ENCODE peak calls at places on chromosomes 11 and 22, in ten cellular contexts. I is Peyer's patch; L is ovary; J is fibroblast of lung; T is hepatocyte; P is testis; H is astrocyte; A is SJSA1; K is kidney; Q is effector memory CD4-positive, alpha-beta T cell. D is an unnamed sample. For H3K9me3, the result is how much of the 10 kb centered on the place peaks cover.

GRCh38 chr22:24595228-24595627 is 2.4 kb upstream of the LRRC75B start:
- DNase-seq in Q (no peak), L (no peak), J (no peak), H (no peak), T (no peak), K (no peak), P (no peak), I (no peak), A (no peak), D (no peak)

GRCh38 chr11:75308986-75309385 is 42.5 kb downstream of the ARRB1 start:
- DNase-seq in H (no peak), J (no peak), L (no peak), A (no peak), Q (no peak), T (no peak), P (no peak), K (peak), I (no peak), D (no peak)

GRCh38 chr11:37574361-37574760 is 976.3 kb upstream of the RAG2 start:
- DNase-seq in J (no peak), A (no peak), P (no peak), L (no peak), I (no peak), K (no peak), Q (no peak), T (no peak), H (peak), D (no peak)

GRCh38 chr22:38467904-38468760 is at the start of gene KDELR3:
- DNase-seq in A (peak), P (peak), I (peak), T (peak), J (peak), K (peak), H (peak), L (peak), Q (no peak), D (no peak)

GRCh38 chr22:20090730-20091240 is 10.7 kb downstream of the DGCR8 start:
- DNase-seq in L (no peak), K (peak), A (no peak), I (no peak), Q (no peak), P (no peak), T (no peak), J (no peak), H (no peak), D (no peak)

GRCh38 chr11:1237128-1237580 is 14.3 kb downstream of the MUC5B start:
- DNase-seq in A (no peak), I (no peak), H (no peak), Q (no peak), L (no peak), T (no peak), P (no peak), J (no peak), K (peak), D (no peak)

GRCh38 chr11:94806436-94806835 is 38.3 kb downstream of the AMOTL1 start:
- DNase-seq in I (no peak), A (no peak), L (no peak), P (no peak), H (no peak), K (no peak), J (no peak), T (no peak), Q (no peak), D (no peak)

GRCh38 chr11:119317592-119318239 is 786 bp upstream of the MCAM start:
- DNase-seq in I (no peak), L (no peak), T (no peak), J (peak), K (no peak), H (no peak), P (no peak), A (no peak), Q (no peak), D (no peak)

GRCh38 chr11:64372802-64373597 is 14.0 kb downstream of the RPS6KA4 start:
- DNase-seq in K (peak), Q (no peak), H (no peak), A (peak), L (peak), T (no peak), I (no peak), J (no peak), P (peak), D (no peak)

GRCh38 chr11:10452211-10452767 is 2.8 kb upstream of the AMPD3 start:
- DNase-seq in A (no peak), H (no peak), K (no peak), L (no peak), P (no peak), T (no peak), I (no peak), Q (no peak), J (no peak), D (no peak)

DNA sequence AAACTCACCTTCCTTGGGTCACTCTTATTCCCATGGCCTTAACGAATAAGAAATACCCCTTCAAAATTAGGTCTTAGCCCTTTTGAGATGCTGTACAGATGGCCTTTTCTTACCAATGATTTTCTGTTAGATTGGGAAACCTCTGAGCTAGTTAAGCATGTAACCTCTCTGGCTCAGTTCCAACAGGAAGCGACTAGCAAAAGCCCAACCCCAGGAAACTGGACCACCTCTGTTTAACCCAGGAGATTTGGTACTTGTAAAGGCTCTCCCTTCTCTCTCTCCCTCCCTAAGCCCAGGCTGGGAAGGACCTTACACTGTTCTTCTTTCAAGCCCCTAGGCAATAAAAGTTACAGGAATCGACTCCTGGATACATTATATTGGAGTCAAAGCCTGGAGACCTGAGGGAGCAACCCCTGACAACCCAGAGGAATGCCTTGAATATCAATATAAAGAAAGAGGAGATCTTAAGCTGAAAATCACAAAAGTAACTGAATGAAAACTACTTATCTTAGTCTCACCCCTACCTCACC is 11.7 kb downstream of the APIP start:
- DNase-seq in K (no peak), Q (no peak), H (no peak), T (no peak), A (no peak), L (no peak), P (no peak), J (no peak), I (no peak), D (no peak)
- H3K9me3 ChIP-seq in K (under half), Q (under half), H (under half), T (under half), A (under half), L (under half), P (under half), J (under half), I (under half), D (under half)

GRCh38 chr11:104799251-104799650 is 99.0 kb downstream of the CASP12 start:
- DNase-seq in K (no peak), J (no peak), T (no peak), H (no peak), P (no peak), L (no peak), Q (no peak), A (no peak), I (no peak), D (peak)

GRCh38 chr11:104792861-104793260 is 105.4 kb downstream of the CASP12 start:
- DNase-seq in I (no peak), K (no peak), L (no peak), H (no peak), J (no peak), P (no peak), Q (no peak), T (no peak), A (no peak), D (no peak)

GRCh38 chr11:104795511-104796213 is 102.6 kb downstream of the CASP12 start:
- DNase-seq in Q (no peak), T (no peak), J (no peak), P (no peak), A (no peak), H (no peak), L (no peak), I (no peak), K (no peak), D (no peak)

GRCh38 chr11:104803770-104804169 is 94.5 kb downstream of the CASP12 start:
- DNase-seq in I (no peak), A (no peak), J (no peak), L (no peak), P (no peak), K (no peak), Q (no peak), T (no peak), H (no peak), D (no peak)

DNA sequence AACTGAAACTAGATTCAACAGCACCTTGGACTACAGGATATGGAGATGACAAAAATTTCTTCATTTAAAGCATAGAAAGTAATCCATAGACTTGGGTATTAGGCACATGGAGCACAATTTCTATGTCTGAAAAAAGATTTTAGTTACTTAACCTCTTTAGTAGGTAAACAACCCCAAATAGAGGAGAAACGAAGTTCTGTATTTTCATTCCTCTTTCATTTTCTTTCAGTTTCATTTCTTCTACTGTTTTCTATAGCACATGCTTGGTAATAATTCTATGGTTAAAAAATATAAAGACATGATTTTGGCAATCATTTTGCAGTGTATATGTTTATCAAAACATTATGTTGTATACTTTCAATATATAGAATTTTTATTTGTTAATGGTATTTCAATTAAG is 99.5 kb downstream of the CASP12 start:
- DNase-seq in Q (no peak), A (no peak), P (no peak), I (no peak), J (peak), L (no peak), T (no peak), H (no peak), K (no peak), D (no peak)
- H3K27ac ChIP-seq in Q (peak), A (no peak), P (no peak), I (no peak), J (no peak), L (no peak), T (no peak), H (no peak), K (no peak), D (no peak)

GRCh38 chr22:47450876-47451475 is 688.5 kb downstream of the TBC1D22A start:
- DNase-seq in H (no peak), T (no peak), P (no peak), Q (no peak), J (no peak), I (no peak), A (no peak), K (no peak), L (no peak), D (no peak)
- H3K9me3 ChIP-seq in H (under half), T (under half), P (under half), Q (under half), J (under half), I (under half), A (under half), K (under half), L (under half), D (under half)

DNA sequence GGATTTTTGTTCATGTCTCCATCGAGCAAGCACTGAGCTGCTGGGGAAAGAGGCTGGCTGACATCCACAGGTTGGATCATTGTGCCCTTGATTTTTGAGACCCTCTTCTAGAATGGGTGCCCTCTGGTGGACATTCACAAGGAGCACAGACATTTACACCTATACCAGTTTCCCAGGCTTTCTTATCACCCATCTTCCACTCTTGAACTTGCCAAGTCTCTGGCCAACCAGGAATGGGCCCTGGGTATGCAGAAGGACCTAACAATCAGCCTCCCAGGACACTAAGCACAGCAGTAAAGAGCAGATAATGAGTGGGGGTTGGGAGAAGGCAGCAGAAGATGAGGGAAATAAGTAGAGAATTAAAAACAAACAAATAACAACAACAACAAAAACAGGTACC is 5.7 kb upstream of the INTS4 start:
- DNase-seq in J (peak), P (peak), H (peak), K (no peak), I (peak), T (peak), L (no peak), A (peak), Q (peak), D (peak)
- H3K27ac ChIP-seq in J (no peak), P (no peak), H (no peak), K (no peak), I (no peak), T (no peak), L (no peak), A (no peak), Q (no peak), D (no peak)

GRCh38 chr11:55793321-55793720 is 2.0 kb upstream of the OR5D14 start:
- DNase-seq in I (no peak), Q (no peak), A (no peak), K (no peak), T (no peak), J (no peak), H (no peak), L (no peak), P (no peak), D (no peak)

GRCh38 chr11:55795256-55795655 is at the start of gene OR5D14:
- DNase-seq in T (no peak), J (no peak), I (no peak), A (no peak), Q (no peak), P (no peak), L (no peak), K (no peak), H (no peak), D (no peak)

DNA sequence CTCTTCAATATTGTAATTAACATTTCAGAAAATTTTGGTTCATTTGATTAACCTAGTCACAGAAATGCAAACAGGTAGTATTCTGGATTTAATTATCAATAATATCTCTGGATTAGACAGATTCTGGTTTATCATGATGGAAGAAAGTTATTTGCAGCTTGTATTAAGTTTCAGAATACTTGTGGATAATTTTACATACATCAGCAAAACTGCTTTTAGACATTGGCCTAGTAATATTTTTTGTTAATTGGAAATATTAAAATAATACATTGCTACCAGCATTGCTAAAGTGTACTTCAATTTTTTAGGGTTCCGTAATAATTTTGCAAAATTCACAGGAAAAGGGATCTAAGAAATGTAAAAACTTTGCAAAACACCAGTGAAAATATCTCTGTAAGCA is 3.8 kb upstream of the OR5D14 start:
- DNase-seq in L (no peak), J (no peak), A (no peak), P (no peak), T (no peak), H (no peak), K (no peak), Q (no peak), I (no peak), D (no peak)
- H3K9me3 ChIP-seq in L (under half), J (under half), A (under half), P (under half), T (under half), H (under half), K (under half), Q (under half), I (under half), D (under half)

DNA sequence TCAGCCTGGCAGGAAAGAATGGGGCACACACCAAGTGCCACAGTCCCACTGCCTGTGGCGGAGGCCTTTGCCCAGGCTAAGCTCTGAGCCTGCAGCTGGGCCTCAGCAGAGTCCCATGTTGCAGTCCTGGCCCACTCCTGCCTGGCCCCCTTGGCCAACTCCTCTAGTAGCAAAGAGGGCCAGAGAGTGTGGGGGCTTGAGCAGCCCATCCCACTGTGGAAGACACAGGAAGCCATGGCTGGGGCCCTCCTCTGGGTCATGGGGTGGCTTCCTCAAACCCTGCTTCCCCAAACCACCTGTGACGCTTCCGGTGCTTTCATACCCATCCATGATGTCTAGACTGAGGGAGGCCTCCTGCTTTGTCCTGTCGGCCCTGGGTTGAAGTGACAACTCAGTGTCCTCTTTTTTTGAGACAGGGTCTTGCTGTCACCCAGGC is 5.8 kb downstream of the RPS19BP1 start:
- DNase-seq in A (peak), Q (no peak), L (no peak), H (no peak), I (no peak), J (no peak), P (no peak), K (peak), T (no peak), D (no peak)
- H3K27ac ChIP-seq in A (no peak), Q (peak), L (no peak), H (no peak), I (no peak), J (no peak), P (no peak), K (no peak), T (peak), D (no peak)

DNA sequence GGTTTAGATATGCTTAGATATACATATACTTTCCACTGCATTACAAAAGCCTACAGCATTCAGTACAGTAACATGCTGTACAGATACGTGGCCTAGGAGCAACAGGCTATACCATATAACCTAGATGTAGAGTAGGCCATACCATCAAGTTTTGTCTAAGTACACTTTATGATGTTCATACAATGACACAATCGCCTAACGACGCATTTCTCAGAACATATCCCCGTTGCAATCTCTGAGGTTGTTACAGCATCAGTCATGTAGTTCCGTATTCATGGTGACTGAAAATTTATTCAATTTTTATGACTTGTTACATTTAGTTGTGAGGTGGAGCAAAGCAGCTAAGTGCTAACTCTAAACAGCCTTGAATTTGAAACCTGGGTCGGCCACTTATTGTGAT is 6.7 kb downstream of the ZBTB44 start:
- DNase-seq in J (no peak), Q (no peak), K (no peak), H (no peak), T (no peak), L (no peak), I (no peak), P (no peak), A (no peak), D (no peak)
- H3K9me3 ChIP-seq in J (under half), Q (under half), K (under half), H (under half), T (under half), L (under half), I (under half), P (under half), A (under half), D (under half)

GRCh38 chr11:86246293-86246675 is 1.7 kb downstream of the EED start:
- DNase-seq in P (no peak), H (no peak), T (no peak), K (no peak), A (no peak), I (no peak), Q (no peak), L (no peak), J (peak), D (no peak)
- H3K27ac ChIP-seq in P (no peak), H (peak), T (peak), K (no peak), A (no peak), I (no peak), Q (peak), L (no peak), J (no peak), D (peak)

DNA sequence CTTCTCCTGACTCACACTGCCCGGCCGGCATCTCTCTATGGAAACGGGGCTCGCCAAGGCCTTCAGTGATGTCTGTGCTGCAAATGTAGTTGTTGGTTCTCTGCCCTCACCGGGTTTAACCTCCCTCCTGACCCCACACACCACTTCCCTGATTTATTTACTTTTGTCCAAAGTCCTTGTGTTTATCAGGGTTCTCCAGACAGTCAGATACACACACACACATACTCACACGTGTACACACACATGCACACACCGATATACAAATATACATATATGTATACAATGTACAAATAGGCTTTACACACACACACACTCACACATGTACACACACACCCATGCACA is 647.0 kb downstream of the BRD1 start:
- DNase-seq in J (no peak), P (no peak), K (no peak), Q (no peak), L (no peak), T (peak), H (no peak), I (no peak), A (no peak), D (no peak)
- H3K9me3 ChIP-seq in J (under half), P (under half), K (under half), Q (under half), L (under half), T (under half), H (under half), I (under half), A (under half), D (under half)

GRCh38 chr22:45058622-45058912 is 48.8 kb upstream of the PHF21B start:
- DNase-seq in Q (no peak), K (no peak), T (no peak), I (no peak), P (no peak), L (no peak), A (no peak), J (no peak), H (peak), D (no peak)
- H3K27ac ChIP-seq in Q (no peak), K (no peak), T (no peak), I (no peak), P (no peak), L (no peak), A (no peak), J (no peak), H (no peak), D (no peak)